ENCODE peak calls at places on chromosomes 2 and 18, in seven cellular contexts. D, B, F, C, U, I and G are unnamed samples.

GRCh38 chr2:26462511-26463251 is 15.2 kb downstream of the OTOF start:
- DNase-seq in D (peak), B (peak), F (no peak), C (peak), U (peak), I (no peak), G (no peak)

GRCh38 chr2:150520887-150521664 is 33.6 kb upstream of the RND3 start:
- DNase-seq in D (no peak), B (no peak), F (no peak), C (no peak), U (peak), I (no peak), G (no peak)

GRCh38 chr2:240820014-240820606 is at the start of gene KIF1A:
- DNase-seq in D (peak), B (peak), F (no peak), C (no peak), U (no peak), I (no peak), G (peak)

GRCh38 chr2:163269375-163270021 is 430.9 kb upstream of the KCNH7 start:
- DNase-seq in D (no peak), B (no peak), F (no peak), C (no peak), U (no peak), I (no peak), G (no peak)

GRCh38 chr2:25664531-25665307 is 8.7 kb downstream of the DTNB start:
- DNase-seq in D (peak), B (no peak), F (no peak), C (peak), U (peak), I (no peak), G (peak)

GRCh38 chr2:32553829-32554432 is 73.9 kb upstream of the TTC27 start:
- DNase-seq in D (peak), B (no peak), F (no peak), C (peak), U (peak), I (no peak), G (peak)

GRCh38 chr2:42809131-42809875 is 16.9 kb upstream of the HAAO start:
- DNase-seq in D (no peak), B (no peak), F (no peak), C (no peak), U (no peak), I (no peak), G (peak)

GRCh38 chr2:86393521-86394490 is 47.4 kb upstream of the KDM3A start:
- DNase-seq in D (no peak), B (no peak), F (no peak), C (peak), U (no peak), I (no peak), G (no peak)

GRCh38 chr18:9775172-9775571 is 67.1 kb downstream of the RAB31 start:
- DNase-seq in D (no peak), B (no peak), F (no peak), C (no peak), U (no peak), I (no peak), G (no peak)